ENCODE peak calls at places on chromosomes 13 and 19, in seven cellular contexts. J is heart right ventricle, L is breast epithelium, G is uterus, T is GM23338, Z is IMR-90, P is lower lobe of right lung. K is an unnamed sample. For H3K27me3 and H3K4me1, the result is how much of the 10 kb centered on the place peaks cover.

GRCh38 chr13:100356889-100357288 is 231.7 kb downstream of the GGACT start:
- DNase-seq in P (no peak), G (no peak), J (no peak), T (no peak), L (no peak), Z (peak), K (no peak)

GRCh38 chr13:107231941-107232340 is 664.0 kb upstream of the ARGLU1 start:
- DNase-seq in T (no peak), Z (no peak), G (no peak), J (no peak), P (no peak), L (no peak), K (no peak)

GRCh38 chr19:6003976-6004375 is 26.0 kb upstream of the RANBP3 start:
- DNase-seq in G (no peak), T (no peak), P (no peak), J (no peak), Z (no peak), L (no peak), K (no peak)

GRCh38 chr19:48633148-48634035 is 3.8 kb downstream of the DBP start:
- DNase-seq in L (no peak), T (no peak), J (no peak), G (peak), Z (no peak), P (no peak), K (no peak)

GRCh38 chr13:60696602-60697001 is 299.6 kb downstream of the TDRD3 start:
- DNase-seq in Z (no peak), G (no peak), T (peak), L (no peak), P (no peak), J (no peak), K (no peak)

GRCh38 chr13:113835461-113836274 is 28.2 kb downstream of the GAS6 start:
- DNase-seq in P (peak), T (no peak), Z (peak), J (no peak), L (no peak), G (peak), K (no peak)

GRCh38 chr13:66940113-66940512 is 290.0 kb downstream of the PCDH9 start:
- DNase-seq in L (no peak), J (no peak), Z (no peak), G (no peak), P (no peak), T (no peak), K (no peak)

GRCh38 chr13:79935121-79935520 is 405.8 kb downstream of the SPRY2 start:
- DNase-seq in Z (peak), T (no peak), G (no peak), J (no peak), P (no peak), L (no peak), K (no peak)

GRCh38 chr19:33469171-33470039 is 52.2 kb downstream of the PEPD start:
- DNase-seq in Z (no peak), G (no peak), T (no peak), P (peak), J (no peak), L (peak), K (no peak)

GRCh38 chr19:38149597-38149996 is 74.4 kb downstream of the DPF1 start:
- DNase-seq in J (no peak), P (no peak), G (no peak), L (no peak), Z (peak), T (peak), K (no peak)

GRCh38 chr13:40047322-40047771 is 391.9 kb downstream of the COG6 start:
- DNase-seq in G (no peak), J (no peak), P (no peak), L (no peak), Z (no peak), T (no peak), K (no peak)

GRCh38 chr13:23447927-23448326 is 14.4 kb upstream of the SACS start:
- DNase-seq in L (no peak), Z (peak), J (no peak), G (no peak), P (no peak), T (no peak), K (no peak)

GRCh38 chr13:58531614-58532013 is 900.1 kb downstream of the PCDH17 start:
- DNase-seq in T (no peak), G (no peak), J (no peak), P (no peak), Z (no peak), L (no peak), K (no peak)

GRCh38 chr19:15644066-15644741 is 3.5 kb downstream of the CYP4F3 start:
- DNase-seq in T (no peak), J (no peak), P (no peak), L (no peak), Z (no peak), G (no peak), K (no peak)

GRCh38 chr13:20873348-20873747 is 29.2 kb downstream of the XPO4 start:
- DNase-seq in T (no peak), Z (peak), G (no peak), P (no peak), J (no peak), L (no peak), K (no peak)

GRCh38 chr19:31231181-31231580 is 118.1 kb downstream of the TSHZ3 start:
- DNase-seq in Z (peak), L (no peak), G (no peak), T (no peak), J (no peak), P (no peak), K (no peak)

DNA sequence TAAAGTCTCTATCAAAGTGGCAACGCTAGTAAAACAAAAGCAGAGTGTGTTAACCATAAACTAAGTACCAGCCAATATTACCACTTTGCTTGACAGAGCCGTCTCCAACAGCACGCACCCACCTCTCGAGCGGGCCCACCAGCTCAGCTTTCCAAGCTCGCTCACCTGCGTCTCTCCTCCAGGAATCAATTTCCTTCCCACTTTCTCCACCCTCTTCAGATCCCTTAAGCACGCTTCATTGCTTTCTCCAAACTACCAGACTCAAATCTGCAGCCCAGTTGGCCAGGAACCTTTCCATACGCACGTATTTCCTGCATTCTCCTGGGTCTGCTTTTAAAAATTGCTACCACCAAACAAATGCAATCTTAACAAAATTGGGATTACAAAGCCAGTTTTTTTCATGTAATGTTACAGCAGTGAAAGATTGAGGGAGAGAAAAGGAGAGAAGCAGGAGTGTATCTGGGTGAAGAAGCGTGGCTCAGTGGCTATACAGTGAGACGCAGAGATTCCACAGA is 1.5 kb downstream of the ENOX1 start:
- DNase-seq in G (no peak), P (no peak), L (no peak), J (no peak), T (peak), Z (peak), K (no peak)
- H3K27me3 ChIP-seq in G (under half), P (under half), L (under half), J (under half), T (half or more), Z (under half), K (under half)

GRCh38 chr19:55491546-55492360 is 3.5 kb downstream of the SSC5D start:
- DNase-seq in T (no peak), Z (no peak), G (peak), P (no peak), L (no peak), J (no peak), K (no peak)
- H3K4me1 ChIP-seq in T (under half), Z (under half), G (under half), P (under half), L (under half), J (under half), K (under half)

DNA sequence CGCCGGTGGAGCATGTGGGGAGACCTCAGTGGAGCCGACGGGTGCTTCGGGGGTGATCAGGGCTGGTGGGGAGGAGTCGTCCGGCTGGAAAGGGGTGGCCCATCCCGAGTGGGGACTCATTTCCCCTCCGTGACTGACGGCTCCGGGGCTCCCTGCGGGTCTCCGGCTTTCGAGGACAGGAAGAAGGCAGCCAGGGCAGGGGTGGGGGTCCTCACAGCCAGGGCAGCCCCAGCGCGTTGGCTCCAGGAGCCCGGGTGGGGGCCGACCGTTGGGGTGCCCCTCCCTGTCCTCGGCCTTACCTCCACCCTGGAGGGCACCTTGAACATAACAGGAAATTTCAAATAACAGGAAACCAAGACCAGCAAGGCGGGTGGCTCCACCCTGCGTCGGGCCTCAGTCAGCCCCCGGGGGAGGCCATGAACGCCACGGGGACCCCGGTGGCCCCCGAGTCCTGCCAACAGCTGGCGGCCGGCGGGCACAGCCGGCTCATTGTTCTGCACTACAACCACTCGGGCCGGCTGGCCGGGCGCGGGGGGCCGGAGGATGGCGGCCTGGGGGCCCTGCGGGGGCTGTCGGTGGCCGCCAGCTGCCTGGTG is at the start of gene S1PR4:
- DNase-seq in J (no peak), Z (no peak), T (no peak), P (peak), G (no peak), L (no peak), K (peak)
- H3K27ac ChIP-seq in J (peak), Z (no peak), T (no peak), P (peak), G (no peak), L (peak), K (peak)

GRCh38 chr19:1467512-1468273 is 11.3 kb downstream of the C19orf25 start:
- DNase-seq in P (no peak), Z (no peak), T (no peak), L (no peak), J (no peak), G (no peak), K (no peak)
- H3K27me3 ChIP-seq in P (half or more), Z (half or more), T (half or more), L (half or more), J (half or more), G (under half), K (under half)

DNA sequence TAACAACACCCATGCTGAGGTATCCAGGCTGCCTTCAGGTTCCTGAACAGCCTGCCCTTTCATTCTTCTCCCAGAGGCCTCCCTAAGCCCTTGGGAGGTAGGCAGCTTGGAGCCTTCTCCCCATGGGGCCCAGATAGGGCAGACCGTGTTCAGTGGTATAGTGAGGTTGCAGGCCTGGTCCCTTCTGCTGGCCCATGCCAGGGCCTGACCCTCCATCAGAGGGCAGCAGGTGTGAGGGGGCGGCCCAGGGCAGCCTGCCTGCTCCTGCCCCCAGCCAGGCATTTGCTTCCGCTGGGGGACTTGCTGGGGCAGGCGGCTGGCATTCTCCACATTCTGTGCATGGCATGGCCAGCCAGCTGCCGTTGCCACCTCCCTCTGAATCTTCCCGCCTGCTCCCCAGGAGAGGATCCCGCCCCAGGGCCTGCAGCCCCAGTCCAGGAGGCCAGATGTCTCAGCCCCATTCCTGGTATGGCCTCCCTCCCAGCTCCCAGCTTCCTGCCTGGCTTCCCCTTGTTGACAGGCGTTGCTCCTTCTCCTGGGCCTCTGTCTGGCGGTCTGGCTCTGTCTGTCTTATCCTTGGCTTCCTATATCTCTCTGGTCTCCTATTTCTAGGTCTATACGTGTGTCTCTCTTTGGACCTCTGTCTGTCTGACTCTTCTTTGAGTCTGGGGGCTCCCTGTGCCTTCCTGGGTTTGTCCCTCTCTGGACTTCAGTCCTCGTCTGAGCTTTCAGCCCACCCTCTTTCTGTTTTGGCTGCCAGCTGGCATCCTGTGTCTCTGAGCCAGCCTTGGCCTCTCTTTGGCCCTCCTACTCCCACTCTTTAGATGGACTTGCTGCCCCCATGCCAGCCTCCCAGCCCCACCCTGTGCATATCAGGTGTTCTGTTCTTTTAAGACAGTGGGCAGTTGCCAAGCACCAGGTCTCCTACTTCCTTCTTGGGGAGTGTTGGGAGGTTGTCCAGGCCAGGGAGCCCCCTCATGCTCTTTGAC is 9.1 kb downstream of the CIC start:
- DNase-seq in P (no peak), Z (no peak), L (peak), J (peak), T (no peak), G (peak), K (no peak)
- H3K4me1 ChIP-seq in P (half or more), Z (under half), L (under half), J (half or more), T (under half), G (under half), K (half or more)

GRCh38 chr19:10431254-10431942 is 11.1 kb downstream of the PDE4A start:
- DNase-seq in Z (no peak), T (peak), L (no peak), G (no peak), P (peak), J (no peak), K (peak)
- H3K27ac ChIP-seq in Z (peak), T (no peak), L (peak), G (peak), P (peak), J (peak), K (peak)

GRCh38 chr19:41050426-41050825 is 37.8 kb upstream of the CYP2A13 start:
- DNase-seq in Z (no peak), P (no peak), T (no peak), L (no peak), G (no peak), J (no peak), K (no peak)
- H3K27me3 ChIP-seq in Z (under half), P (under half), T (under half), L (under half), G (under half), J (under half), K (under half)

GRCh38 chr19:56114051-56114694 is 6.9 kb downstream of the ZNF787 start:
- DNase-seq in J (no peak), T (no peak), L (no peak), G (no peak), P (peak), Z (no peak), K (no peak)

GRCh38 chr19:56115490-56115889 is 5.6 kb downstream of the ZNF787 start:
- DNase-seq in J (no peak), L (no peak), P (peak), G (no peak), T (no peak), Z (no peak), K (no peak)

GRCh38 chr19:56116606-56117005 is 4.5 kb downstream of the ZNF787 start:
- DNase-seq in G (no peak), Z (no peak), P (peak), J (no peak), T (no peak), L (no peak), K (no peak)

GRCh38 chr19:56113071-56113632 is 7.9 kb downstream of the ZNF787 start:
- DNase-seq in G (no peak), L (no peak), Z (no peak), T (no peak), P (peak), J (no peak), K (no peak)

GRCh38 chr19:56114711-56115110 is 6.4 kb downstream of the ZNF787 start:
- DNase-seq in Z (no peak), L (no peak), T (no peak), G (no peak), J (no peak), P (peak), K (no peak)
- H3K4me1 ChIP-seq in Z (under half), L (under half), T (under half), G (under half), J (half or more), P (half or more), K (under half)

GRCh38 chr13:105612541-105612940 is 922.9 kb downstream of the EFNB2 start:
- DNase-seq in Z (no peak), G (no peak), T (no peak), L (no peak), J (no peak), P (no peak), K (no peak)
- H3K27ac ChIP-seq in Z (no peak), G (no peak), T (no peak), L (no peak), J (no peak), P (no peak), K (no peak)

DNA sequence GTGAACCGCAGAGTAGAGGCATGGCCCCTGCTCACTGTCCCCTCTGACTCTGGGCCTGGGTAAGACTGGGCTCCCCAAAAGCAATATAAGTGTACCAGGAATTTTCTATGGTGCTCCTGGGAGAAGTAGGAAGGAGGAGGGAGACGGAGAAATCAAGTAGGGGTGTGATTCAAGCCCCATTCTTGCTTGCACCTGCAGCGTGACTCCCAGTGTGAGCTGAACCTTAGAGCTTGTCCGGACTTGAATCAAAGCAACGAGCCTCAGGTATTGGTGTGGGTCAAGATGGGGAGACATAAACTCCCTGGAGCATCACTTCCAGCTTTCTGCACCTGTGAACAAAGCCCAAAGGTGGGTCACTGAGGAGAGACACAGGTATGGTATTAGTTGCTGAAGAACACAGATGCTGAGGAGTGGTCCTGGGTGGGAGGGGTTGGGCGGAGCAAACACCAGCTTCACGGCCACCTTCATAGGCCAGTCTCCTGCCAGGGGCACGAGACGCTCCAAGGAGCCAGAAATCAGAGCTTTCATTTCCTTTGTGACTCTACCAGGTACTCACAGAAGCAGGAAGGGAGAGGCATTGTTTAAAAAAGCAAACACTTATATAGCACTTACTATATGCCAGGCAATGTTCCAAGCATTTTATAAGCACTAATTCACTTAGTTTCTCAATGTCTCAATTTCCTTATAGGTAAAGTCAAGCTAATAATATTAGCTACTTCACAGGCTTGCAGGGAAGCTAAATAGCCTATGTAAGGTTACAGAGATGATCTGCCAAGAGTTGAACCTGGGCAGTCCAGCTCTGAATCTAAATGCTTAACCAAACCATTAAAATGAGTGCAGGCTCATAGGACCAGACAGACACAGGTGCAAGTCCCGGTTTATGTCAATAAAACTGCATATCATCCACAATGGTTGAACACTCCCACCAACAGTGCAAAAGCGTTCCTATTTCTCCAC is 775.3 kb downstream of the UQCRFS1 start:
- DNase-seq in Z (no peak), T (no peak), P (no peak), G (no peak), L (no peak), J (no peak), K (no peak)
- H3K27me3 ChIP-seq in Z (under half), T (under half), P (under half), G (under half), L (under half), J (under half), K (under half)